ENCODE peak calls at places on chromosomes 13 and 19, in seven cellular contexts. L, I, Q, U, O, H and W are unnamed samples.

GRCh38 chr13:35143123-35143522 is 201.1 kb downstream of the NBEA start:
- DNase-seq in L (no peak), I (no peak), Q (no peak), U (no peak), O (no peak), H (no peak), W (no peak)

GRCh38 chr19:49809155-49809986 is 3.7 kb downstream of the FUZ start:
- DNase-seq in L (peak), I (peak), Q (peak), U (no peak), O (peak), H (peak), W (no peak)

GRCh38 chr13:85148009-85148408 is 651.2 kb downstream of the SLITRK6 start:
- DNase-seq in L (peak), I (no peak), Q (no peak), U (peak), O (peak), H (no peak), W (no peak)

GRCh38 chr13:98443329-98443728 is 133.6 kb downstream of the STK24 start:
- DNase-seq in L (peak), I (no peak), Q (no peak), U (peak), O (no peak), H (peak), W (peak)

GRCh38 chr19:8306235-8307054 is 1.7 kb downstream of the CD320 start:
- DNase-seq in L (no peak), I (peak), Q (no peak), U (no peak), O (peak), H (no peak), W (no peak)

GRCh38 chr13:77379508-77379907 is 52.6 kb upstream of the MYCBP2 start:
- DNase-seq in L (no peak), I (no peak), Q (no peak), U (no peak), O (no peak), H (no peak), W (no peak)

GRCh38 chr13:99005609-99006008 is 27.7 kb upstream of the DOCK9 start:
- DNase-seq in L (no peak), I (no peak), Q (no peak), U (no peak), O (no peak), H (no peak), W (no peak)

GRCh38 chr13:43964698-43965097 is 85.0 kb downstream of the LACC1 start:
- DNase-seq in L (no peak), I (no peak), Q (no peak), U (no peak), O (no peak), H (no peak), W (no peak)

GRCh38 chr19:44637390-44637764 is 6.3 kb upstream of the PVR start:
- DNase-seq in L (no peak), I (no peak), Q (no peak), U (no peak), O (no peak), H (no peak), W (no peak)

GRCh38 chr19:47719047-47719885 is 6.0 kb downstream of the EHD2 start:
- DNase-seq in L (peak), I (peak), Q (no peak), U (peak), O (peak), H (peak), W (peak)

GRCh38 chr19:42048992-42049391 is 21.0 kb downstream of the GRIK5 start:
- DNase-seq in L (no peak), I (no peak), Q (no peak), U (no peak), O (no peak), H (no peak), W (no peak)

GRCh38 chr19:12064266-12065099 is at the start of gene ZNF844:
- DNase-seq in L (peak), I (peak), Q (peak), U (peak), O (peak), H (peak), W (peak)

GRCh38 chr13:59300347-59301165 is 863.2 kb downstream of the DIAPH3 start:
- DNase-seq in L (no peak), I (no peak), Q (no peak), U (no peak), O (no peak), H (no peak), W (no peak)

GRCh38 chr13:110328509-110328908 is 21.4 kb downstream of the COL4A2 start:
- DNase-seq in L (no peak), I (no peak), Q (no peak), U (no peak), O (no peak), H (no peak), W (no peak)

GRCh38 chr19:14511245-14511625 is 7.0 kb downstream of the DNAJB1 start:
- DNase-seq in L (no peak), I (no peak), Q (no peak), U (no peak), O (no peak), H (no peak), W (no peak)

GRCh38 chr19:22612316-22612715 is 21.8 kb upstream of the ZNF492 start:
- DNase-seq in L (no peak), I (no peak), Q (no peak), U (no peak), O (no peak), H (no peak), W (no peak)

GRCh38 chr13:51396352-51396751 is 56.5 kb downstream of the INTS6 start:
- DNase-seq in L (no peak), I (no peak), Q (no peak), U (peak), O (no peak), H (no peak), W (peak)

GRCh38 chr13:44051923-44052322 is 172.2 kb downstream of the LACC1 start:
- DNase-seq in L (peak), I (no peak), Q (no peak), U (peak), O (no peak), H (no peak), W (no peak)

GRCh38 chr13:109842521-109842920 is 56.1 kb upstream of the IRS2 start:
- DNase-seq in L (no peak), I (no peak), Q (no peak), U (no peak), O (no peak), H (no peak), W (no peak)

GRCh38 chr19:53394522-53394973 is 401 bp upstream of the ZNF765 start:
- DNase-seq in L (peak), I (peak), Q (no peak), U (no peak), O (peak), H (peak), W (peak)

GRCh38 chr19:10189631-10190425 is 4.9 kb downstream of the DNMT1 start:
- DNase-seq in L (no peak), I (no peak), Q (no peak), U (no peak), O (no peak), H (no peak), W (no peak)

GRCh38 chr19:4597975-4598671 is 38.6 kb upstream of the SEMA6B start:
- DNase-seq in L (no peak), I (peak), Q (peak), U (no peak), O (peak), H (no peak), W (no peak)

GRCh38 chr19:1315470-1316166 is 29.9 kb downstream of the EFNA2 start:
- DNase-seq in L (peak), I (no peak), Q (no peak), U (no peak), O (peak), H (peak), W (no peak)

GRCh38 chr19:44512326-44513298 is 12.3 kb upstream of the ZNF180 start:
- DNase-seq in L (peak), I (no peak), Q (no peak), U (peak), O (no peak), H (peak), W (no peak)

GRCh38 chr13:65064967-65065366 is 2165.2 kb downstream of the PCDH9 start:
- DNase-seq in L (no peak), I (no peak), Q (no peak), U (no peak), O (no peak), H (no peak), W (no peak)

GRCh38 chr13:39565036-39565949 is 37.7 kb downstream of the LHFPL6 start:
- DNase-seq in L (peak), I (no peak), Q (no peak), U (peak), O (peak), H (peak), W (peak)